ENCODE peak calls at places on chromosome 1, in four cellular contexts. K, Y, N and B are unnamed samples.

GRCh38 chr1:57112148-57112547 is 146.3 kb upstream of the C8B start:
- DNase-seq in K (peak), Y (no peak), N (no peak), B (peak)

GRCh38 chr1:184881941-184882648 is 92.2 kb downstream of the NIBAN1 start:
- DNase-seq in K (peak), Y (no peak), N (peak), B (peak)

GRCh38 chr1:958823-959729 is at the start of gene NOC2L:
- DNase-seq in K (peak), Y (peak), N (peak), B (peak)

GRCh38 chr1:176119549-176119948 is 87.5 kb downstream of the COP1 start:
- DNase-seq in K (peak), Y (no peak), N (peak), B (peak)

GRCh38 chr1:18940303-18941020 is 16.0 kb downstream of the IFFO2 start:
- DNase-seq in K (no peak), Y (no peak), N (peak), B (peak)

GRCh38 chr1:247415423-247416361 is at the start of gene NLRP3:
- DNase-seq in K (no peak), Y (peak), N (no peak), B (peak)

GRCh38 chr1:85406887-85407593 is 57.9 kb downstream of the DDAH1 start:
- DNase-seq in K (peak), Y (peak), N (peak), B (peak)

GRCh38 chr1:15508700-15509487 is 15.1 kb downstream of the CASP9 start:
- DNase-seq in K (no peak), Y (no peak), N (no peak), B (no peak)

GRCh38 chr1:65791860-65792670 is 630 bp upstream of the PDE4B start:
- DNase-seq in K (peak), Y (no peak), N (peak), B (no peak)